ENCODE peak calls at places on chromosome 5, in four cellular contexts. One of them, this sample, is unnamed.

GRCh38 chr5:169913479-169913878 is 66.8 kb downstream of the INSYN2B start:
- DNase-seq in MV-4-11: no peak
- DNase-seq in PC-3: no peak
- DNase-seq in fibroblast of lung: no peak
- DNase-seq in this sample: no peak

GRCh38 chr5:157076558-157076957 is 17.6 kb upstream of the HAVCR1 start:
- DNase-seq in MV-4-11: peak; percentile 72
- DNase-seq in PC-3: peak; percentile 49
- DNase-seq in fibroblast of lung: peak; percentile 70
- DNase-seq in this sample: no peak

GRCh38 chr5:168885324-168886120 is 306.4 kb upstream of the PANK3 start:
- DNase-seq in MV-4-11: no peak
- DNase-seq in PC-3: no peak
- DNase-seq in fibroblast of lung: no peak
- DNase-seq in this sample: no peak

GRCh38 chr5:6712136-6712581 is 1.1 kb upstream of the TENT4A start:
- DNase-seq in MV-4-11: peak; percentile 28
- DNase-seq in PC-3: peak; percentile 80
- DNase-seq in fibroblast of lung: peak; percentile 51
- DNase-seq in this sample: no peak

GRCh38 chr5:1330146-1330846 is 14.6 kb downstream of the CLPTM1L start:
- DNase-seq in MV-4-11: no peak
- DNase-seq in PC-3: no peak
- DNase-seq in fibroblast of lung: no peak
- DNase-seq in this sample: no peak

GRCh38 chr5:178145965-178146820 is 7.5 kb downstream of the NHP2 start:
- DNase-seq in MV-4-11: peak; percentile 70
- DNase-seq in PC-3: peak; percentile 79
- DNase-seq in fibroblast of lung: peak; percentile 33
- DNase-seq in this sample: peak; percentile 40

GRCh38 chr5:73630760-73631159 is 4.8 kb downstream of the ARHGEF28 start:
- DNase-seq in MV-4-11: no peak
- DNase-seq in PC-3: no peak
- DNase-seq in fibroblast of lung: no peak
- DNase-seq in this sample: no peak

GRCh38 chr5:154316223-154316967 is 125.9 kb downstream of the GALNT10 start:
- DNase-seq in MV-4-11: no peak
- DNase-seq in PC-3: no peak
- DNase-seq in fibroblast of lung: no peak
- DNase-seq in this sample: no peak

GRCh38 chr5:31854625-31855526 is 215.9 kb downstream of the PDZD2 start:
- DNase-seq in MV-4-11: no peak
- DNase-seq in PC-3: peak; percentile 79
- DNase-seq in fibroblast of lung: peak; percentile 21
- DNase-seq in this sample: no peak

GRCh38 chr5:57324159-57324558 is 150.3 kb downstream of the GPBP1 start:
- DNase-seq in MV-4-11: no peak
- DNase-seq in PC-3: no peak
- DNase-seq in fibroblast of lung: peak; percentile 40
- DNase-seq in this sample: no peak

GRCh38 chr5:72412283-72413055 is 92.3 kb downstream of the PTCD2 start:
- DNase-seq in MV-4-11: no peak
- DNase-seq in PC-3: peak; percentile 2
- DNase-seq in fibroblast of lung: no peak
- DNase-seq in this sample: no peak

GRCh38 chr5:108238936-108239887 is 142.7 kb downstream of the FBXL17 start:
- DNase-seq in MV-4-11: no peak
- DNase-seq in PC-3: peak; percentile 27
- DNase-seq in fibroblast of lung: peak; percentile 5
- DNase-seq in this sample: no peak

GRCh38 chr5:124902097-124902821 is 155.8 kb upstream of the ZNF608 start:
- DNase-seq in MV-4-11: peak; percentile 88
- DNase-seq in PC-3: no peak
- DNase-seq in fibroblast of lung: peak; percentile 38
- DNase-seq in this sample: no peak

GRCh38 chr5:107853031-107853430 is 182.3 kb upstream of the EFNA5 start:
- DNase-seq in MV-4-11: no peak
- DNase-seq in PC-3: no peak
- DNase-seq in fibroblast of lung: no peak
- DNase-seq in this sample: no peak

This sample was measured in AML-193.